ENCODE peak calls at places on chromosome 19, in six cellular contexts. X is H9, W is H1, N is neuronal stem cell, U is mesendoderm, K is IMR-90. G is an unnamed sample.

GRCh38 chr19:1992759-1993260 is 22.7 kb downstream of the BTBD2 start:
- DNase-seq in X (peak), W (peak), N (no peak), U (peak), K (no peak), G (peak)

GRCh38 chr19:56111601-56112312 is 9.3 kb downstream of the ZNF787 start:
- DNase-seq in X (no peak), W (no peak), N (no peak), U (no peak), K (no peak), G (peak)

GRCh38 chr19:1233361-1233667 is 4.5 kb downstream of the CBARP start:
- DNase-seq in X (no peak), W (no peak), N (no peak), U (no peak), K (no peak), G (no peak)

GRCh38 chr19:16463341-16463990 is 8.3 kb downstream of the EPS15L1 start:
- DNase-seq in X (no peak), W (no peak), N (no peak), U (no peak), K (no peak), G (peak)

GRCh38 chr19:29660835-29661234 is 4.4 kb upstream of the PLEKHF1 start:
- DNase-seq in X (no peak), W (no peak), N (no peak), U (no peak), K (no peak), G (no peak)

GRCh38 chr19:28727133-28727834 is 485.7 kb downstream of the UQCRFS1 start:
- DNase-seq in X (peak), W (peak), N (peak), U (peak), K (no peak), G (no peak)

GRCh38 chr19:58538257-58539168 is 5.4 kb upstream of the TRIM28 start:
- DNase-seq in X (peak), W (peak), N (peak), U (peak), K (no peak), G (no peak)

GRCh38 chr19:38070573-38070972 is 153.4 kb downstream of the DPF1 start:
- DNase-seq in X (no peak), W (no peak), N (no peak), U (no peak), K (peak), G (peak)

GRCh38 chr19:10748924-10749434 is 31.1 kb downstream of the DNM2 start:
- DNase-seq in X (no peak), W (no peak), N (no peak), U (no peak), K (no peak), G (peak)

GRCh38 chr19:58307736-58308135 is 2.6 kb downstream of the ERVK3-1 start:
- DNase-seq in X (no peak), W (no peak), N (no peak), U (no peak), K (no peak), G (no peak)

GRCh38 chr19:54429545-54430227 is 14.4 kb downstream of the TTYH1 start:
- DNase-seq in X (no peak), W (peak), N (no peak), U (no peak), K (no peak), G (no peak)

GRCh38 chr19:49931293-49932040 is 2.2 kb upstream of the NUP62 start:
- DNase-seq in X (no peak), W (no peak), N (no peak), U (no peak), K (no peak), G (no peak)

GRCh38 chr19:49930483-49931011 is 1.2 kb upstream of the NUP62 start:
- DNase-seq in X (peak), W (peak), N (no peak), U (peak), K (no peak), G (no peak)

GRCh38 chr19:49929611-49930482 is 543 bp upstream of the NUP62 start:
- DNase-seq in X (peak), W (peak), N (peak), U (peak), K (peak), G (peak)

GRCh38 chr19:49927526-49928264 is 1.3 kb upstream of the ATF5 start:
- DNase-seq in X (no peak), W (no peak), N (no peak), U (no peak), K (no peak), G (no peak)

DNA sequence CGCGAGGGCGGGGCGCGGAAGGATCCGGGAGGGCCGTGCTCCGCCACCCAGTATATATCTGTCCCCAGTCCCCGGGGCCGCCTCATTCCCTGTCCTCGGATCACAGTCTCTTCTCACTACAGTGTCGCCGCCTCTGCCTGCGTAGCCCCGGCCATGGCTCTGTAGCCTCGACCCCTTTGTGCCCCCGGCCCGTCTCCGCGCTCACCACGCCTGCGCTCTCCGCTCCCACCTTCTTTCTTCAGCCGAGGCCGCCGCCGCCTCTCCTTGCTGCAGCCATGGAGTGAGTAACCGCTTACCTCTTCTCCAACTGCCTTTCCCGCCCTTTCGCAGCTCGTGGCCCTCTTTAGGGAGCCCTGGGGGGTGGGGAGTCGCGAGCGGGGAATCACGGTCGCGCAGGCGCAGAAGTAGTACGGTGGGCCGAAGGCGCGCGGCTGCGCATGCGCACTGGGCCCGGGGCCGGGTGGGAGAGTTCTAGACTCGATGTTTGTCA is at the start of the genes ATF5 and NUP62:
- DNase-seq in X (peak), W (peak), N (peak), U (peak), K (peak), G (peak)
- H3K4ac ChIP-seq in X (peak), W (peak), N (peak), U (peak), K (peak), G (peak)

GRCh38 chr19:52028027-52028779 is at the start of gene ZNF614:
- DNase-seq in X (peak), W (peak), N (peak), U (peak), K (peak), G (peak)
- H3K4ac ChIP-seq in X (no peak), W (peak), N (no peak), U (peak), K (peak), G (peak)

DNA sequence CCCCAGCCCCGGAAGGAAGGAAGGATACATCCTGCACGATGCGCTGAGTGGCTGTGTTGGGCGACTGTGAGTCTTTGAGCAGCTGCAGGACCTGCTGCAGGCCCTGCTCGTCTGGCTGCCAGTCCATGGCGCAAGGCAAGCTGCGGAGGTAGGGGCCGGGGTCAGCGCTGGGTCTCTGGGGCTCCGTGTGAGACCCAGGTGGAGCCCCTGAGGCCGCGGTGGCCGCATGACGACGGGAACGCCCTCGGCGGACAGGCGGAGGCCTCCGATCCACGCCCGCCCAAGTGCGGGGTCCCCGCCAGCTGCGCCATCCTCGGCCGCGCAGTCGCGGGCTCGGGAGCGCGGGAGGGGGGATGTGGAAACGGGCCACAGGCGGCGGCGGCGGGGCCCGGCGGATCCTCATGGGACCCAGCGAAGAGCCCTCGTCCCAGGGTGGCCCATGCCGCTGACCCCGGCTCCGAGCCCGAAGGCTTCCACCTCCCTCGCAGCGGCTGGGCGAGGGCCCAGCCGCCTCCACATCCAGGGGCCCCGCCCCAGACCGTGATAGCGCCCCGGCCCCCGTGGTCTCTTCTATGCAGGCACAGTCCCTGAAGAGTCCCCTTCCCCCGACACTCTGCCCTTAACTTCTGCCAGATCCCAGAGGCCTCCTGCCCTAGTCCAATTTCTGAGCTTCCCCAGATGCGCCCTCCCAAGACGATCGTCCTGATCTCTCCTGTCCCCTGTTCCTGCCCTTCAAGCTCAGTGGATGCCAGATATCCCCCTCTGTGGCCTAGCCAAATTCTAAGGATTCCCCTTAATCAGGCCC is 2.7 kb downstream of the TNPO2 start:
- DNase-seq in X (no peak), W (peak), N (no peak), U (no peak), K (no peak), G (no peak)
- H3K4ac ChIP-seq in X (no peak), W (no peak), N (no peak), U (no peak), K (peak), G (peak)

DNA sequence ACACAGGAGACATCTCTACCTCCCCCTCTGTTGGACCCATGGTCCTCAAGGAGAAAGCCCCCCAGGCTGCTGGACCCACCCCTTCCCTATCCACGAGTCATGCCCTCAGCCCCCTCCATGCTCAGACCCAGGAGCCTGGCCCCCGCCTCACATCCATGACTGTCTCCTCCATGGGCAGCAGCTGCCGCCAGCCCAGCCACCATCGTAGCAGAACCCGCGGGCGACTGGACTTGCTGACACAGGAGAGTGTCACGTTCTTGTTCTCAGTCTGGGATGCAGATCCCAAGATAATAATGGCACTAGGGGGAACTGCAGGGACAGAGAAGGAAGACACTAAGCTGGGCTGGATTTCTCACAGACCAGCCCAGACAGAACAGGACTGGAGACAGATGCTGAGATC is 3.8 kb downstream of the NPHS1 start:
- DNase-seq in X (no peak), W (no peak), N (no peak), U (no peak), K (no peak), G (no peak)
- H3K4ac ChIP-seq in X (no peak), W (no peak), N (no peak), U (no peak), K (no peak), G (no peak)

GRCh38 chr19:43755256-43755801 is 567 bp upstream of the SMG9 start:
- DNase-seq in X (peak), W (peak), N (peak), U (peak), K (peak), G (peak)

GRCh38 chr19:43752287-43752875 is 2.4 kb downstream of the SMG9 start:
- DNase-seq in X (no peak), W (no peak), N (no peak), U (no peak), K (no peak), G (no peak)

GRCh38 chr19:43751466-43752220 is 3.1 kb downstream of the SMG9 start:
- DNase-seq in X (no peak), W (no peak), N (no peak), U (no peak), K (peak), G (no peak)

GRCh38 chr19:43754562-43755255 is at the start of gene SMG9:
- DNase-seq in X (peak), W (peak), N (peak), U (peak), K (peak), G (peak)

GRCh38 chr19:43754312-43754561 is 525 bp downstream of the SMG9 start:
- DNase-seq in X (no peak), W (no peak), N (no peak), U (no peak), K (no peak), G (no peak)
- H3K4ac ChIP-seq in X (no peak), W (no peak), N (no peak), U (no peak), K (peak), G (peak)

G was measured in trophoblast cell.